ENCODE peak calls at places on chromosomes 6 and 20, in seven cellular contexts. S is fibroblast of the aortic adventitia; R is astrocyte of the spinal cord; L is CD8-positive, alpha-beta T cell; G is adrenal gland; O is upper lobe of right lung; A is heart left ventricle. F is an unnamed sample.

GRCh38 chr6:15946701-15947390 is 182.0 kb upstream of the MYLIP start:
- DNase-seq in A (no peak), L (no peak), O (no peak), R (no peak), G (no peak), S (no peak), F (no peak)

GRCh38 chr6:132333639-132334516 is 67.4 kb downstream of the MOXD1 start:
- DNase-seq in S (peak), R (peak), L (no peak), A (peak), G (peak), O (no peak), F (peak)

GRCh38 chr6:2848851-2849250 is 7.2 kb upstream of the SERPINB1 start:
- DNase-seq in O (no peak), A (no peak), L (peak), S (no peak), G (no peak), R (no peak), F (no peak)

GRCh38 chr20:44959082-44959895 is 908 bp downstream of the TOMM34 start:
- DNase-seq in A (peak), R (peak), G (peak), O (no peak), L (peak), S (peak), F (peak)

GRCh38 chr6:148808786-148809304 is 62.0 kb downstream of the UST start:
- DNase-seq in R (no peak), S (no peak), A (no peak), L (no peak), G (no peak), O (no peak), F (no peak)

GRCh38 chr6:34154668-34155447 is 9.0 kb upstream of the GRM4 start:
- DNase-seq in S (peak), A (no peak), O (peak), R (peak), L (peak), G (peak), F (peak)

GRCh38 chr20:53672484-53673129 is 79.0 kb upstream of the ZNF217 start:
- DNase-seq in G (no peak), A (no peak), S (no peak), L (no peak), R (peak), O (no peak), F (no peak)

GRCh38 chr6:127992144-127992543 is 91.3 kb upstream of the THEMIS start:
- DNase-seq in L (no peak), O (no peak), G (no peak), A (no peak), R (no peak), S (no peak), F (no peak)

GRCh38 chr6:29510202-29510601 is 22.4 kb upstream of the MAS1L start:
- DNase-seq in O (no peak), G (no peak), A (no peak), L (no peak), R (peak), S (no peak), F (no peak)

GRCh38 chr6:32375739-32376529 is 4.2 kb upstream of the TSBP1 start:
- DNase-seq in G (no peak), A (no peak), R (no peak), S (no peak), O (no peak), L (no peak), F (no peak)

GRCh38 chr6:75611702-75612375 is 10.2 kb downstream of the SENP6 start:
- DNase-seq in S (peak), R (no peak), L (no peak), O (no peak), G (no peak), A (no peak), F (no peak)

GRCh38 chr20:53635189-53635588 is 41.5 kb upstream of the ZNF217 start:
- DNase-seq in S (no peak), O (no peak), L (no peak), A (no peak), R (no peak), G (no peak), F (no peak)

GRCh38 chr6:36035240-36035639 is 7.6 kb downstream of the MAPK14 start:
- DNase-seq in G (no peak), R (no peak), O (no peak), L (no peak), S (peak), A (no peak), F (no peak)

GRCh38 chr20:59525500-59526241 is 78.7 kb upstream of the PHACTR3 start:
- DNase-seq in A (peak), O (peak), G (peak), R (peak), L (no peak), S (peak), F (peak)

GRCh38 chr20:2330090-2330695 is 34.4 kb downstream of the TGM3 start:
- DNase-seq in L (no peak), G (no peak), R (no peak), S (no peak), O (no peak), A (no peak), F (peak)

GRCh38 chr6:76790881-76791280 is 672.4 kb downstream of the HTR1B start:
- DNase-seq in A (no peak), G (no peak), L (no peak), O (no peak), S (no peak), R (no peak), F (no peak)

GRCh38 chr6:62999796-63000195 is 211.5 kb upstream of the FKBP1C start:
- DNase-seq in L (no peak), O (no peak), R (no peak), G (no peak), S (no peak), A (no peak), F (no peak)

DNA sequence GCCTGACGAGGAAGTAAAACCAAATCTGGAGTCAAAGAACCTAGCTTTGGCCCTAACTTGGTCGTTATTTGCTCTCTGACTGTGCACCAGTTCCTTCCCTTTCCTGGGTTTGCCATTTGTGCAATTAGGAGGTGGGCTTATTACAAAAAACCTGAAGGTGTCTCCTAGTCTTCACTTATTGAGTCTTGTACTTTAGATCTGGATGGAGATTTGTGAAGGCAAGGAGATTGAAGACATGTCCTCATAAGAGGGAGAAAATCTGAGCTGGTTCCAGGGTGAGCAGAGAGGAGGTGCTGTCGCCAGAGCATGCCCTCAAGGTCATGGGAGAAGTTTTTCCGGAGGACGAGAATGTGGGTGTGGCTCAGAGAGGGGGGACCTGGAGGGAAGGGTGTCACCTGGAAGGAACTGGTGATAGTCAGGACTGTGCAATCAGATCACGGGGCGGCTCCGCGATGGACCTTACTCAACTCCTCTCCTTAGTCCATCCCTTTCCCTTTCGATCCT is 703 bp upstream of the ACSS2 start:
- DNase-seq in L (no peak), R (no peak), A (no peak), S (no peak), G (no peak), O (no peak), F (no peak)
- H3K4me3 ChIP-seq in L (peak), R (peak), A (peak), S (peak), G (peak), O (peak), F (no peak)

DNA sequence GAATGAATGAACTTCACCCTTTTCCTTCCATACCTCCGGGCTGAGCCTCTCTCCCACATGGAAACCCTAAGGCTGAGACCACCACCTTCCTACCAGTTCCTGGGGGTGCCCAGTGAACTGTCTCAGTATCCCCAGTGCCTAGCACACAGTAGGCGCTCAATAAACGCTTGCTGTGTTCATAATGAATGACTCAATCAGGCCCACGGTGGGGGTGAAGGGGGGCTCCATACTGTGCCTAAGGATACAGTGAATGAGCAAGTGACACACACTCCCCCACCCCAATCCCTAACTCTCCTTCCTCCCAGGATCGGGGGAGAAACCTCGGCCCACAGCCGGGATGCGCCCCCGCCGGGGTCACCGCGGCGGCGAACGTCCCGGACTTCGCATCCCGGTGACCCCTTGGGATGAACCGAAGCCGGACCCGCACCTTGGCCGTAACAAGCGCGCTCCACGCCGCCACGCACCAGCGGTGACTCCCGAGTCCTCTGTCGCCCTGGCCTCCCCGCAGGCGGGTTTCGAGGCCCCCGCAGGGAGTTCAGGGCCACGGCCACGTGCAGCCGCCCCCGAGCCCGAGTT is 592 bp downstream of the KCNG1 start:
- DNase-seq in A (no peak), L (no peak), G (no peak), S (no peak), O (no peak), R (no peak), F (no peak)
- H3K4me3 ChIP-seq in A (peak), L (no peak), G (no peak), S (peak), O (peak), R (peak), F (peak)

GRCh38 chr6:26594730-26595632 is 1.8 kb upstream of the ABT1 start:
- DNase-seq in S (peak), G (no peak), A (no peak), O (no peak), L (no peak), R (peak), F (peak)
- H3K4me3 ChIP-seq in S (peak), G (peak), A (peak), O (peak), L (no peak), R (peak), F (peak)

GRCh38 chr20:17652411-17652810 is 29.6 kb downstream of the RRBP1 start:
- DNase-seq in S (no peak), L (no peak), R (no peak), G (peak), A (peak), O (peak), F (no peak)

GRCh38 chr20:17650301-17650761 is 31.7 kb downstream of the RRBP1 start:
- DNase-seq in S (peak), G (peak), R (no peak), A (peak), O (peak), L (no peak), F (no peak)

GRCh38 chr20:17651761-17652388 is 30.2 kb downstream of the RRBP1 start:
- DNase-seq in L (no peak), A (peak), R (no peak), S (no peak), O (peak), G (peak), F (peak)

GRCh38 chr20:17648782-17649730 is 33.0 kb downstream of the RRBP1 start:
- DNase-seq in A (peak), L (peak), G (peak), R (peak), S (no peak), O (peak), F (no peak)

GRCh38 chr20:17650816-17651760 is 31.0 kb downstream of the RRBP1 start:
- DNase-seq in A (peak), O (peak), R (no peak), G (peak), S (peak), L (no peak), F (no peak)
- H3K4me3 ChIP-seq in A (no peak), O (no peak), R (no peak), G (no peak), S (no peak), L (no peak), F (no peak)

GRCh38 chr6:1391692-1392309 is 2.4 kb downstream of the FOXF2 start:
- DNase-seq in L (no peak), G (no peak), S (peak), R (no peak), A (no peak), O (no peak), F (no peak)
- H3K4me3 ChIP-seq in L (no peak), G (no peak), S (peak), R (peak), A (no peak), O (peak), F (peak)

F was measured in hepatocyte.